ENCODE peak calls at places on chromosomes 11 and 22, in eight cellular contexts. K, X, H, D, Z, Q, W and M are unnamed samples. For H3K4me1, the result is how much of the 10 kb centered on the place peaks cover.

GRCh38 chr11:3637201-3637600 is 4.6 kb downstream of the ART5 start:
- DNase-seq in Q (no peak), Z (no peak), X (no peak), W (no peak), H (no peak), D (no peak), K (no peak), M (no peak)

GRCh38 chr11:3101921-3102640 is 44.9 kb upstream of the CARS1 start:
- DNase-seq in W (no peak), Z (no peak), K (no peak), D (peak), H (no peak), Q (peak), X (no peak), M (no peak)

GRCh38 chr11:70206977-70207376 is 3.9 kb downstream of the FADD start:
- DNase-seq in W (no peak), D (no peak), K (no peak), H (no peak), X (no peak), Q (no peak), Z (no peak), M (no peak)

GRCh38 chr22:38240734-38241252 is 32.0 kb downstream of the TMEM184B start:
- DNase-seq in X (no peak), Q (peak), Z (peak), H (peak), K (no peak), W (peak), D (no peak), M (peak)

GRCh38 chr11:78212586-78213371 is 24.1 kb downstream of the USP35 start:
- DNase-seq in Z (no peak), Q (peak), K (no peak), X (no peak), D (no peak), W (no peak), H (no peak), M (peak)

GRCh38 chr11:12749442-12749841 is 75.2 kb downstream of the TEAD1 start:
- DNase-seq in X (no peak), W (no peak), Z (no peak), D (no peak), Q (no peak), K (no peak), H (no peak), M (no peak)

GRCh38 chr11:2930705-2931415 is 1.6 kb upstream of the PHLDA2 start:
- DNase-seq in W (peak), H (peak), D (peak), K (peak), Z (peak), Q (peak), X (peak), M (peak)

GRCh38 chr11:60159868-60160267 is 23.0 kb downstream of the MS4A6A start:
- DNase-seq in K (no peak), Q (no peak), W (no peak), Z (no peak), X (no peak), H (no peak), D (no peak), M (no peak)

GRCh38 chr22:46574438-46574992 is 37.1 kb upstream of the CELSR1 start:
- DNase-seq in H (no peak), Z (no peak), W (no peak), X (no peak), D (peak), Q (peak), K (no peak), M (peak)

GRCh38 chr11:118620529-118621070 is 13.2 kb downstream of the PHLDB1 start:
- DNase-seq in D (peak), Q (no peak), Z (no peak), W (no peak), X (no peak), H (no peak), K (no peak), M (no peak)
- TF ChIP-seq POLR2A in D (no peak), Q (no peak), Z (no peak), W (no peak), X (no peak), H (no peak), K (no peak), M (no peak)

GRCh38 chr11:47502767-47503166 is 50.2 kb downstream of the CELF1 start:
- DNase-seq in K (no peak), W (no peak), D (no peak), X (no peak), Z (no peak), Q (no peak), H (no peak), M (no peak)
- H3K27ac ChIP-seq in K (no peak), W (no peak), D (no peak), X (no peak), Z (no peak), Q (no peak), H (no peak), M (no peak)

DNA sequence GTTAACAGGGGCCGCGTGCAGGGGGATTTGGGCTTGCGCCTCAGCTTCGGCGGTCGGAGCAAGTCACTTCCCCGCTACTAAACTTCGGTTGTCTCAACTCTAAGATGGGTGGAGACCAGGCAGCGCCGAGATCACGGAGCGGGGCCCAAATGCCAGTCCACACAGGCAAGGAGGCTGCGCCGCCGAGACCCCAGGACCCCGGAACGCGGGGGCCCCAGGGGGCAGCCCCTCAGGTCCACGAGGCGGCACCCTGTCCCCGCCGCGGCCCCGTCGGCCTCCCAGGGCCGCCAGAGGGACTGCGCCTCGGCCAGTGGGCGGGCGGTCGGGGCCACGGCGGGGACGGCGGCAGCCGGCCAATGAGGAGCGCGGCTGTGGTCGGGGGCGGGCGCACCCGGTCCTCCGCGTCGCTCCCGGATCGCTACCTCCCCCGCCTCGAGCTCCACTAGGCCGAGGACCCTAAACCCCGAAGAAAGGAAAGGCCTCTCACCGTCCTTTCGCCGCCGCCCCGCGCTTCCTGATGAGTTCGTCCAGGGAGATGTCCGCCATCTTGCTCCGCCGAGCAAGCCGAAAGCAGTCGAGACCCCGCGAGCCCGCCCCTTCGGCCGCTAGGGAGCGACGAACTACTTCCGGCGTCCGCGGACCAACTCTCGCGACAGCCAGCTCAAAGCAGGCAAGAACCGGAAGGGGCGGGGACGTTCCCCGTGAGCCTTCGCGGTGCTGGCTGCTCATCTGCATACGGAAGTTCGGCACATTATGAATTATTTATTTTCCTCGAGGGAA is at the start of gene POLDIP3:
- DNase-seq in K (peak), W (peak), Q (peak), H (peak), Z (peak), X (peak), D (peak), M (peak)
- H3K4me1 ChIP-seq in K (under half), W (under half), Q (under half), H (half or more), Z (under half), X (under half), D (under half), M (half or more)

GRCh38 chr11:76703707-76704106 is 33.2 kb upstream of the LRRC32 start:
- DNase-seq in X (no peak), Z (no peak), K (no peak), W (no peak), D (no peak), Q (no peak), H (no peak), M (no peak)

GRCh38 chr11:76704171-76704948 is 33.8 kb upstream of the LRRC32 start:
- DNase-seq in Q (no peak), W (no peak), D (no peak), X (no peak), Z (no peak), H (no peak), K (no peak), M (no peak)

GRCh38 chr11:76700177-76701100 is 29.9 kb upstream of the LRRC32 start:
- DNase-seq in Q (no peak), W (peak), D (no peak), H (peak), X (peak), K (no peak), Z (no peak), M (peak)

GRCh38 chr11:76701701-76702100 is 31.2 kb upstream of the LRRC32 start:
- DNase-seq in W (no peak), Z (no peak), X (peak), D (no peak), K (no peak), Q (no peak), H (no peak), M (no peak)

DNA sequence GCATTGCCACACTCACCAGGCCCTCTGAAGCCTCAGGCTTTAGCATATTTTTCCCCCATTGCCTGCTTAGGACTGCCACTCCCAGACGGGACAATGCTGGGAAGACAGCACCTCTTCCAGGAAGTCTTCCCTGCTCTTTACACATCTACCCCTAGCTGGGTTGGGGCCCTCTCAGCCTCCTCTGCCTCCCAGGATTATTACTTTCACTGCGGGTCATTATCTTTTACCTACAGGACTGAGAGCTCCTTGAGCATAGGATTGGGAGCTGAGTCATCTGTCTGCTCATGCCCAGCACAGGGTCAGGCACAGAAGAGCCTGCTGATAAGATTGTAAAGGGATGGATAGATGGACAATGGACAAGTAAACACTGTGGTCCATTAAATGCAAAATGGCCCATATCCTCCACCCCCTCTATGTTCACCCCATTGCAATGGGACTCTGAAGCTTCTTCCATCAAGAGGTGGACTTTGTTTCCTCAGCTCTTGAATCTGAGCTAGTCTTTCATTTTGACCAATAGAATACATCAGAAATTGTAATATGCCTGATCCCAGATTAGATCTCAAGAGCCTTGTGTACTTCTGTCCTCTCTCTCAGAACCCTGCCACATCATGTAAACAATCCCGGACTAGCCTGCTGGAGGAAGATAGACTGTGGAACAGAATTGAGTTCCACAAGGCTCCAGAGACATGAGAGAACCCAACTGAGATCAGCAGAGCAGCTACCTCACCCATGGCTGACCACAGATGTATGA is 32.0 kb upstream of the LRRC32 start:
- DNase-seq in Q (no peak), K (no peak), D (no peak), X (no peak), W (no peak), H (no peak), Z (no peak), M (no peak)
- TF ChIP-seq POLR2A in Q (no peak), K (no peak), D (no peak), X (no peak), W (no peak), H (no peak), Z (no peak), M (no peak)

GRCh38 chr22:17431179-17431578 is 61.9 kb downstream of the CECR2 start:
- DNase-seq in W (no peak), Z (no peak), H (no peak), Q (no peak), K (no peak), D (no peak), X (no peak), M (no peak)

GRCh38 chr22:17435375-17435774 is 66.1 kb downstream of the CECR2 start:
- DNase-seq in Z (no peak), K (no peak), H (no peak), X (no peak), Q (no peak), W (no peak), D (no peak), M (no peak)

GRCh38 chr22:17434856-17435255 is 65.6 kb downstream of the CECR2 start:
- DNase-seq in Q (no peak), W (no peak), X (no peak), D (no peak), Z (no peak), K (no peak), H (no peak), M (no peak)

GRCh38 chr22:17429516-17429915 is 60.3 kb downstream of the CECR2 start:
- DNase-seq in X (no peak), K (no peak), D (no peak), Z (no peak), H (no peak), W (no peak), Q (no peak), M (no peak)

GRCh38 chr22:17430298-17430900 is 61.1 kb downstream of the CECR2 start:
- DNase-seq in X (peak), Q (no peak), D (no peak), Z (no peak), H (no peak), K (no peak), W (no peak), M (no peak)
- H3K27ac ChIP-seq in X (peak), Q (no peak), D (no peak), Z (no peak), H (no peak), K (no peak), W (no peak), M (no peak)

GRCh38 chr22:29275819-29276565 is 7.9 kb downstream of the EWSR1 start:
- DNase-seq in W (no peak), X (no peak), Q (no peak), D (no peak), Z (no peak), H (no peak), K (no peak), M (no peak)
- H3K4me1 ChIP-seq in W (under half), X (under half), Q (under half), D (under half), Z (under half), H (under half), K (under half), M (half or more)

GRCh38 chr22:49212466-49212865 is 615.2 kb downstream of the BRD1 start:
- DNase-seq in Z (no peak), D (peak), W (no peak), X (peak), H (no peak), K (no peak), Q (peak), M (no peak)
- TF ChIP-seq POLR2A in Z (no peak), D (no peak), W (no peak), X (no peak), H (no peak), K (no peak), Q (no peak), M (no peak)